ENCODE peak calls at places on chromosomes 7 and 10, in ten cellular contexts. C is stomach, L is mesenchymal stem cell, I is Panc1, G is transverse colon, F is pancreas, X is dorsolateral prefrontal cortex, D is upper lobe of right lung, A is body of pancreas, N is psoas muscle. B is an unnamed sample.

GRCh38 chr10:22340362-22341189 is 4.7 kb upstream of the SPAG6 start:
- DNase-seq in I (peak; percentile 73), G (peak; percentile 65), F (peak; percentile 70), N (peak; percentile 81), C (peak; percentile 57), L (peak; percentile 87), A (peak; percentile 55), X (peak; percentile 69), D (peak; percentile 85), B (peak; percentile 55)

GRCh38 chr10:20267734-20268133 is 451.5 kb downstream of the PLXDC2 start:
- DNase-seq in L (no peak), N (no peak), A (no peak), C (no peak), G (no peak), F (no peak), D (no peak), X (no peak), I (no peak), B (no peak)

GRCh38 chr7:71251706-71252105 is 119.8 kb downstream of the GALNT17 start:
- DNase-seq in X (no peak), I (no peak), A (no peak), N (no peak), L (no peak), C (no peak), G (no peak), F (no peak), D (no peak), B (no peak)

GRCh38 chr7:152556013-152556412 is 119.9 kb downstream of the XRCC2 start:
- DNase-seq in D (no peak), F (no peak), C (no peak), X (no peak), G (no peak), N (no peak), A (no peak), L (no peak), I (no peak), B (no peak)

GRCh38 chr7:140247564-140247963 is 70.8 kb upstream of the KDM7A start:
- DNase-seq in I (no peak), X (no peak), N (no peak), L (no peak), D (no peak), G (no peak), C (no peak), A (no peak), F (no peak), B (no peak)

GRCh38 chr7:34333925-34334324 is 324.1 kb upstream of the NPSR1 start:
- DNase-seq in F (no peak), N (no peak), D (no peak), I (no peak), G (no peak), A (no peak), C (no peak), X (no peak), L (no peak), B (no peak)

GRCh38 chr7:53542164-53542563 is 506.7 kb downstream of the POM121L12 start:
- DNase-seq in X (no peak), C (no peak), A (no peak), L (no peak), G (no peak), D (no peak), N (no peak), F (no peak), I (no peak), B (no peak)

GRCh38 chr10:3873728-3874461 is 88.9 kb upstream of the KLF6 start:
- DNase-seq in N (no peak), D (no peak), C (no peak), L (peak; percentile 97), X (no peak), A (peak; percentile 73), I (no peak), G (no peak), F (no peak), B (no peak)

GRCh38 chr10:109875828-109876821 is 47.2 kb downstream of the XPNPEP1 start:
- DNase-seq in X (no peak), A (no peak), I (no peak), G (no peak), L (no peak), C (peak; percentile 1), N (no peak), F (no peak), D (no peak), B (no peak)

DNA sequence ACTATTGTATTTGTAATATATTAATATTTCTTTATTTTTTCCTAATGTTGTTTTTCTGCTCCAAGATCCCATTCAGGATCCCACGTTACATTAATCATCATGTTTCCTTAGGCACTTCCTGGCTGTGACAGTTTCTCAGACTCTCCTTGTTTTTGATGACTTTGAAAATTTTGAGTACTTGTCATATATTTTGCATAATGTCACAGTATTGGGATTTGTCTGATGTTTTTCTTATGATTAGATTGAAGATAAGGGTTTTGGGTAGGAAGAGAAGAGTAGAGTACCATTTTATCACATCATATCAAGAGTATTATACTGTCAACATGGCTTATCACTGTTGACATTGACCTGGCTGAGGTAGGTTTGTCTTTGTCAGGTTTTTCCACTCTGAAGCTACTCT is 146.3 kb upstream of the TPK1 start:
- DNase-seq in D (no peak), X (no peak), C (no peak), L (no peak), A (no peak), F (no peak), G (no peak), I (no peak), N (no peak), B (no peak)
- H3K27ac ChIP-seq in D (no peak overlapping the region), X (no peak overlapping the region), C (no peak overlapping the region), L (no peak overlapping the region), A (no peak overlapping the region), F (no peak overlapping the region), G (no peak overlapping the region), I (no peak overlapping the region), N (no peak overlapping the region), B (no peak overlapping the region)

GRCh38 chr7:39567294-39567693 is 1.1 kb downstream of the YAE1 start:
- DNase-seq in L (no peak), F (no peak), G (no peak), X (no peak), A (no peak), N (no peak), C (no peak), D (no peak), I (no peak), B (no peak)
- H3K27ac ChIP-seq in L (no peak overlapping the region), F (no peak overlapping the region), G (no peak overlapping the region), X (no peak overlapping the region), A (no peak overlapping the region), N (no peak overlapping the region), C (no peak overlapping the region), D (no peak overlapping the region), I (peak overlapping the region; percentile 97), B (no peak overlapping the region)

GRCh38 chr7:85065888-85066485 is 120.9 kb downstream of the SEMA3D start:
- DNase-seq in X (no peak), D (no peak), G (no peak), F (no peak), C (no peak), I (no peak), N (no peak), A (no peak), L (peak; percentile 14), B (no peak)
- H3K27ac ChIP-seq in X (no peak overlapping the region), D (no peak overlapping the region), G (no peak overlapping the region), F (no peak overlapping the region), C (no peak overlapping the region), I (no peak overlapping the region), N (no peak overlapping the region), A (no peak overlapping the region), L (no peak overlapping the region), B (no peak overlapping the region)

GRCh38 chr7:2560175-2560695 is 1.5 kb downstream of the IQCE start:
- DNase-seq in A (no peak), C (no peak), X (no peak), F (no peak), L (peak; percentile 36), N (no peak), G (no peak), I (no peak), D (peak; percentile 46), B (no peak)

GRCh38 chr7:2555121-2556052 is at the start of gene BRAT1:
- DNase-seq in F (peak; percentile 97), D (peak; percentile 100), G (peak; percentile 98), C (peak; percentile 99), X (peak; percentile 98), I (peak; percentile 72), A (peak; percentile 98), N (peak; percentile 99), L (peak; percentile 95), B (peak; percentile 81)

GRCh38 chr7:2554654-2555053 is 670 bp downstream of the BRAT1 start:
- DNase-seq in N (no peak), F (no peak), X (peak; percentile 37), G (no peak), L (no peak), D (peak; percentile 65), C (no peak), I (no peak), A (no peak), B (no peak)

GRCh38 chr7:2553831-2554581 is 1.3 kb downstream of the BRAT1 start:
- DNase-seq in I (no peak), G (no peak), X (peak; percentile 36), D (peak; percentile 4), A (no peak), C (no peak), F (no peak), L (no peak), N (peak; percentile 27), B (no peak)

GRCh38 chr7:2558620-2559282 is at the start of gene IQCE:
- DNase-seq in N (peak; percentile 97), G (peak; percentile 95), D (peak; percentile 98), A (peak; percentile 95), C (peak; percentile 96), F (peak; percentile 94), I (no peak), L (peak; percentile 89), X (peak; percentile 94), B (peak; percentile 51)
- H3K27ac ChIP-seq in N (peak within 1 kb of the TSS; percentile 64), G (peak within 1 kb of the TSS; percentile 90), D (peak within 1 kb of the TSS; percentile 80), A (peak within 1 kb of the TSS; percentile 71), C (peak within 1 kb of the TSS; percentile 87), F (no peak within 1 kb of the TSS), I (peak within 1 kb of the TSS; percentile 82), L (no peak within 1 kb of the TSS), X (peak within 1 kb of the TSS; percentile 60), B (no peak within 1 kb of the TSS)